ENCODE peak calls at places on chromosomes 12 and 14, in six cellular contexts. One of them, this sample, is unnamed.
A peak's percentile ranks its signal among the peaks of the same experiment; 100 is the strongest.

GRCh38 chr14:33999771-34000291 is 49.0 kb upstream of the EGLN3 start:
- DNase-seq in brain pericyte: no peak
- DNase-seq in hippocampal formation: no peak
- DNase-seq in mesothelial cell of epicardium: no peak
- DNase-seq in stromal cell of bone marrow: no peak
- DNase-seq in CD8-positive, alpha-beta T cell: no peak
- DNase-seq in this sample: no peak

GRCh38 chr14:22978487-22978837 is 3.9 kb downstream of the AJUBA start:
- DNase-seq in brain pericyte: no peak
- DNase-seq in hippocampal formation: no peak
- DNase-seq in mesothelial cell of epicardium: no peak
- DNase-seq in stromal cell of bone marrow: no peak
- DNase-seq in CD8-positive, alpha-beta T cell: no peak
- DNase-seq in this sample: no peak

GRCh38 chr14:53783256-53783655 is 173.4 kb downstream of the BMP4 start:
- DNase-seq in brain pericyte: no peak
- DNase-seq in hippocampal formation: no peak
- DNase-seq in mesothelial cell of epicardium: no peak
- DNase-seq in stromal cell of bone marrow: no peak
- DNase-seq in CD8-positive, alpha-beta T cell: no peak
- DNase-seq in this sample: no peak

GRCh38 chr14:23787436-23787835 is 151.3 kb downstream of the DHRS2 start:
- DNase-seq in brain pericyte: no peak
- DNase-seq in hippocampal formation: no peak
- DNase-seq in mesothelial cell of epicardium: no peak
- DNase-seq in stromal cell of bone marrow: no peak
- DNase-seq in CD8-positive, alpha-beta T cell: no peak
- DNase-seq in this sample: no peak

GRCh38 chr14:96253140-96253539 is 2.9 kb upstream of the BDKRB1 start:
- DNase-seq in brain pericyte: no peak
- DNase-seq in hippocampal formation: no peak
- DNase-seq in mesothelial cell of epicardium: no peak
- DNase-seq in stromal cell of bone marrow: peak; percentile 71
- DNase-seq in CD8-positive, alpha-beta T cell: no peak
- DNase-seq in this sample: no peak

GRCh38 chr12:1527789-1528188 is 66.6 kb downstream of the FBXL14 start:
- DNase-seq in brain pericyte: no peak
- DNase-seq in hippocampal formation: no peak
- DNase-seq in mesothelial cell of epicardium: no peak
- DNase-seq in stromal cell of bone marrow: no peak
- DNase-seq in CD8-positive, alpha-beta T cell: no peak
- DNase-seq in this sample: no peak

GRCh38 chr12:103336940-103337339 is 158.8 kb downstream of the C12orf42 start:
- DNase-seq in brain pericyte: no peak
- DNase-seq in hippocampal formation: no peak
- DNase-seq in mesothelial cell of epicardium: no peak
- DNase-seq in stromal cell of bone marrow: no peak
- DNase-seq in CD8-positive, alpha-beta T cell: no peak
- DNase-seq in this sample: no peak

GRCh38 chr14:92586001-92586947 is 72.7 kb downstream of the RIN3 start:
- DNase-seq in brain pericyte: no peak
- DNase-seq in hippocampal formation: no peak
- DNase-seq in mesothelial cell of epicardium: no peak
- DNase-seq in stromal cell of bone marrow: peak; percentile 98
- DNase-seq in CD8-positive, alpha-beta T cell: no peak
- DNase-seq in this sample: no peak

GRCh38 chr12:12387521-12387920 is 30.6 kb downstream of the BORCS5 start:
- DNase-seq in brain pericyte: no peak
- DNase-seq in hippocampal formation: no peak
- DNase-seq in mesothelial cell of epicardium: no peak
- DNase-seq in stromal cell of bone marrow: peak; percentile 55
- DNase-seq in CD8-positive, alpha-beta T cell: no peak
- DNase-seq in this sample: peak; percentile 32

GRCh38 chr14:105123981-105124836 is 44.4 kb downstream of the JAG2 start:
- DNase-seq in brain pericyte: no peak
- DNase-seq in hippocampal formation: no peak
- DNase-seq in mesothelial cell of epicardium: no peak
- DNase-seq in stromal cell of bone marrow: no peak
- DNase-seq in CD8-positive, alpha-beta T cell: no peak
- DNase-seq in this sample: no peak

GRCh38 chr12:51160814-51161459 is 12.0 kb downstream of the TFCP2 start:
- DNase-seq in brain pericyte: no peak
- DNase-seq in hippocampal formation: no peak
- DNase-seq in mesothelial cell of epicardium: no peak
- DNase-seq in stromal cell of bone marrow: peak; percentile 55
- DNase-seq in CD8-positive, alpha-beta T cell: no peak
- DNase-seq in this sample: no peak